ENCODE peak calls at places on chromosomes 2 and 18, in eight cellular contexts. One of them, this sample, is unnamed.
A peak's percentile ranks its signal among the peaks of the same experiment; 100 is the strongest.

GRCh38 chr2:148273158-148273691 is 252.3 kb downstream of the MBD5 start:
- DNase-seq in hippocampal formation: no peak
- DNase-seq in stimulated activated CD8-positive, alpha-beta memory T cell treated with anti-CD3 and anti-CD28 coated beads, Interleukin-12 subunit alpha, Interleukin-12 subunit beta, amount 100 ng/mL, for 4 hours: no peak
- DNase-seq in psoas muscle: no peak
- DNase-seq in AG09319: no peak
- DNase-seq in cerebellar cortex: no peak
- DNase-seq in stimulated activated CD4-positive, alpha-beta T cell treated with anti-CD3 and anti-CD28 coated beads, Interleukin-12 subunit alpha, Interleukin-12 subunit beta, amount 100 ng/mL, for 48 hours: no peak
- DNase-seq in GM18507: no peak
- DNase-seq in this sample: no peak

GRCh38 chr18:23301971-23302370 is 151.1 kb upstream of the RIOK3 start:
- DNase-seq in hippocampal formation: no peak
- DNase-seq in stimulated activated CD8-positive, alpha-beta memory T cell treated with anti-CD3 and anti-CD28 coated beads, Interleukin-12 subunit alpha, Interleukin-12 subunit beta, amount 100 ng/mL, for 4 hours: no peak
- DNase-seq in psoas muscle: no peak
- DNase-seq in AG09319: no peak
- DNase-seq in cerebellar cortex: peak; percentile 69
- DNase-seq in stimulated activated CD4-positive, alpha-beta T cell treated with anti-CD3 and anti-CD28 coated beads, Interleukin-12 subunit alpha, Interleukin-12 subunit beta, amount 100 ng/mL, for 48 hours: no peak
- DNase-seq in GM18507: no peak
- DNase-seq in this sample: no peak

GRCh38 chr2:205892141-205893064 is 193.6 kb downstream of the INO80D start:
- DNase-seq in hippocampal formation: peak; percentile 15
- DNase-seq in stimulated activated CD8-positive, alpha-beta memory T cell treated with anti-CD3 and anti-CD28 coated beads, Interleukin-12 subunit alpha, Interleukin-12 subunit beta, amount 100 ng/mL, for 4 hours: no peak
- DNase-seq in psoas muscle: no peak
- DNase-seq in AG09319: no peak
- DNase-seq in cerebellar cortex: peak; percentile 17
- DNase-seq in stimulated activated CD4-positive, alpha-beta T cell treated with anti-CD3 and anti-CD28 coated beads, Interleukin-12 subunit alpha, Interleukin-12 subunit beta, amount 100 ng/mL, for 48 hours: no peak
- DNase-seq in GM18507: no peak
- DNase-seq in this sample: no peak

GRCh38 chr2:191169456-191170300 is 18.9 kb upstream of the STAT4 start:
- DNase-seq in hippocampal formation: no peak
- DNase-seq in stimulated activated CD8-positive, alpha-beta memory T cell treated with anti-CD3 and anti-CD28 coated beads, Interleukin-12 subunit alpha, Interleukin-12 subunit beta, amount 100 ng/mL, for 4 hours: no peak
- DNase-seq in psoas muscle: no peak
- DNase-seq in AG09319: no peak
- DNase-seq in cerebellar cortex: no peak
- DNase-seq in stimulated activated CD4-positive, alpha-beta T cell treated with anti-CD3 and anti-CD28 coated beads, Interleukin-12 subunit alpha, Interleukin-12 subunit beta, amount 100 ng/mL, for 48 hours: no peak
- DNase-seq in GM18507: no peak
- DNase-seq in this sample: no peak

GRCh38 chr2:12856934-12857660 is 140.4 kb downstream of the TRIB2 start:
- DNase-seq in hippocampal formation: no peak
- DNase-seq in stimulated activated CD8-positive, alpha-beta memory T cell treated with anti-CD3 and anti-CD28 coated beads, Interleukin-12 subunit alpha, Interleukin-12 subunit beta, amount 100 ng/mL, for 4 hours: no peak
- DNase-seq in psoas muscle: no peak
- DNase-seq in AG09319: peak; percentile 20
- DNase-seq in cerebellar cortex: no peak
- DNase-seq in stimulated activated CD4-positive, alpha-beta T cell treated with anti-CD3 and anti-CD28 coated beads, Interleukin-12 subunit alpha, Interleukin-12 subunit beta, amount 100 ng/mL, for 48 hours: no peak
- DNase-seq in GM18507: no peak
- DNase-seq in this sample: no peak

GRCh38 chr2:206521115-206521514 is 77.8 kb downstream of the ADAM23 start:
- DNase-seq in hippocampal formation: no peak
- DNase-seq in stimulated activated CD8-positive, alpha-beta memory T cell treated with anti-CD3 and anti-CD28 coated beads, Interleukin-12 subunit alpha, Interleukin-12 subunit beta, amount 100 ng/mL, for 4 hours: no peak
- DNase-seq in psoas muscle: no peak
- DNase-seq in AG09319: no peak
- DNase-seq in cerebellar cortex: no peak
- DNase-seq in stimulated activated CD4-positive, alpha-beta T cell treated with anti-CD3 and anti-CD28 coated beads, Interleukin-12 subunit alpha, Interleukin-12 subunit beta, amount 100 ng/mL, for 48 hours: no peak
- DNase-seq in GM18507: no peak
- DNase-seq in this sample: no peak

GRCh38 chr2:159946326-159946992 is 116.0 kb downstream of the PLA2R1 start:
- DNase-seq in hippocampal formation: no peak
- DNase-seq in stimulated activated CD8-positive, alpha-beta memory T cell treated with anti-CD3 and anti-CD28 coated beads, Interleukin-12 subunit alpha, Interleukin-12 subunit beta, amount 100 ng/mL, for 4 hours: no peak
- DNase-seq in psoas muscle: no peak
- DNase-seq in AG09319: peak; percentile 79
- DNase-seq in cerebellar cortex: peak; percentile 81
- DNase-seq in stimulated activated CD4-positive, alpha-beta T cell treated with anti-CD3 and anti-CD28 coated beads, Interleukin-12 subunit alpha, Interleukin-12 subunit beta, amount 100 ng/mL, for 48 hours: no peak
- DNase-seq in GM18507: no peak
- DNase-seq in this sample: no peak

GRCh38 chr2:46461716-46462171 is 17.6 kb upstream of the TMEM247 start:
- DNase-seq in hippocampal formation: peak; percentile 16
- DNase-seq in stimulated activated CD8-positive, alpha-beta memory T cell treated with anti-CD3 and anti-CD28 coated beads, Interleukin-12 subunit alpha, Interleukin-12 subunit beta, amount 100 ng/mL, for 4 hours: no peak
- DNase-seq in psoas muscle: no peak
- DNase-seq in AG09319: no peak
- DNase-seq in cerebellar cortex: no peak
- DNase-seq in stimulated activated CD4-positive, alpha-beta T cell treated with anti-CD3 and anti-CD28 coated beads, Interleukin-12 subunit alpha, Interleukin-12 subunit beta, amount 100 ng/mL, for 48 hours: no peak
- DNase-seq in GM18507: peak; percentile 12
- DNase-seq in this sample: no peak

GRCh38 chr18:74489631-74490030 is 6.5 kb upstream of the CNDP2 start:
- DNase-seq in hippocampal formation: no peak
- DNase-seq in stimulated activated CD8-positive, alpha-beta memory T cell treated with anti-CD3 and anti-CD28 coated beads, Interleukin-12 subunit alpha, Interleukin-12 subunit beta, amount 100 ng/mL, for 4 hours: no peak
- DNase-seq in psoas muscle: no peak
- DNase-seq in AG09319: no peak
- DNase-seq in cerebellar cortex: no peak
- DNase-seq in stimulated activated CD4-positive, alpha-beta T cell treated with anti-CD3 and anti-CD28 coated beads, Interleukin-12 subunit alpha, Interleukin-12 subunit beta, amount 100 ng/mL, for 48 hours: no peak
- DNase-seq in GM18507: no peak
- DNase-seq in this sample: no peak

GRCh38 chr2:170817247-170817998 is 736 bp downstream of the GAD1 start:
- DNase-seq in hippocampal formation: no peak
- DNase-seq in stimulated activated CD8-positive, alpha-beta memory T cell treated with anti-CD3 and anti-CD28 coated beads, Interleukin-12 subunit alpha, Interleukin-12 subunit beta, amount 100 ng/mL, for 4 hours: no peak
- DNase-seq in psoas muscle: no peak
- DNase-seq in AG09319: no peak
- DNase-seq in cerebellar cortex: peak; percentile 27
- DNase-seq in stimulated activated CD4-positive, alpha-beta T cell treated with anti-CD3 and anti-CD28 coated beads, Interleukin-12 subunit alpha, Interleukin-12 subunit beta, amount 100 ng/mL, for 48 hours: no peak
- DNase-seq in GM18507: no peak
- DNase-seq in this sample: no peak

GRCh38 chr2:148829618-148830017 is 45.4 kb upstream of the KIF5C start:
- DNase-seq in hippocampal formation: no peak
- DNase-seq in stimulated activated CD8-positive, alpha-beta memory T cell treated with anti-CD3 and anti-CD28 coated beads, Interleukin-12 subunit alpha, Interleukin-12 subunit beta, amount 100 ng/mL, for 4 hours: no peak
- DNase-seq in psoas muscle: no peak
- DNase-seq in AG09319: no peak
- DNase-seq in cerebellar cortex: no peak
- DNase-seq in stimulated activated CD4-positive, alpha-beta T cell treated with anti-CD3 and anti-CD28 coated beads, Interleukin-12 subunit alpha, Interleukin-12 subunit beta, amount 100 ng/mL, for 48 hours: no peak
- DNase-seq in GM18507: no peak
- DNase-seq in this sample: no peak

GRCh38 chr2:108921096-108922030 is 67.7 kb downstream of the EDAR start:
- DNase-seq in hippocampal formation: no peak
- DNase-seq in stimulated activated CD8-positive, alpha-beta memory T cell treated with anti-CD3 and anti-CD28 coated beads, Interleukin-12 subunit alpha, Interleukin-12 subunit beta, amount 100 ng/mL, for 4 hours: no peak
- DNase-seq in psoas muscle: no peak
- DNase-seq in AG09319: no peak
- DNase-seq in cerebellar cortex: no peak
- DNase-seq in stimulated activated CD4-positive, alpha-beta T cell treated with anti-CD3 and anti-CD28 coated beads, Interleukin-12 subunit alpha, Interleukin-12 subunit beta, amount 100 ng/mL, for 48 hours: no peak
- DNase-seq in GM18507: no peak
- DNase-seq in this sample: no peak

GRCh38 chr2:120598416-120598815 is 137.3 kb upstream of the GLI2 start:
- DNase-seq in hippocampal formation: no peak
- DNase-seq in stimulated activated CD8-positive, alpha-beta memory T cell treated with anti-CD3 and anti-CD28 coated beads, Interleukin-12 subunit alpha, Interleukin-12 subunit beta, amount 100 ng/mL, for 4 hours: no peak
- DNase-seq in psoas muscle: peak; percentile 42
- DNase-seq in AG09319: no peak
- DNase-seq in cerebellar cortex: no peak
- DNase-seq in stimulated activated CD4-positive, alpha-beta T cell treated with anti-CD3 and anti-CD28 coated beads, Interleukin-12 subunit alpha, Interleukin-12 subunit beta, amount 100 ng/mL, for 48 hours: no peak
- DNase-seq in GM18507: no peak
- DNase-seq in this sample: no peak

GRCh38 chr2:105842555-105842954 is 97.8 kb downstream of the NCK2 start:
- DNase-seq in hippocampal formation: no peak
- DNase-seq in stimulated activated CD8-positive, alpha-beta memory T cell treated with anti-CD3 and anti-CD28 coated beads, Interleukin-12 subunit alpha, Interleukin-12 subunit beta, amount 100 ng/mL, for 4 hours: no peak
- DNase-seq in psoas muscle: no peak
- DNase-seq in AG09319: no peak
- DNase-seq in cerebellar cortex: no peak
- DNase-seq in stimulated activated CD4-positive, alpha-beta T cell treated with anti-CD3 and anti-CD28 coated beads, Interleukin-12 subunit alpha, Interleukin-12 subunit beta, amount 100 ng/mL, for 48 hours: no peak
- DNase-seq in GM18507: no peak
- DNase-seq in this sample: no peak

GRCh38 chr2:52260904-52261303 is 1229.0 kb upstream of the NRXN1 start:
- DNase-seq in hippocampal formation: no peak
- DNase-seq in stimulated activated CD8-positive, alpha-beta memory T cell treated with anti-CD3 and anti-CD28 coated beads, Interleukin-12 subunit alpha, Interleukin-12 subunit beta, amount 100 ng/mL, for 4 hours: no peak
- DNase-seq in psoas muscle: no peak
- DNase-seq in AG09319: no peak
- DNase-seq in cerebellar cortex: no peak
- DNase-seq in stimulated activated CD4-positive, alpha-beta T cell treated with anti-CD3 and anti-CD28 coated beads, Interleukin-12 subunit alpha, Interleukin-12 subunit beta, amount 100 ng/mL, for 48 hours: no peak
- DNase-seq in GM18507: no peak
- DNase-seq in this sample: no peak

GRCh38 chr18:13235326-13235937 is 16.9 kb downstream of the LDLRAD4 start:
- DNase-seq in hippocampal formation: no peak
- DNase-seq in stimulated activated CD8-positive, alpha-beta memory T cell treated with anti-CD3 and anti-CD28 coated beads, Interleukin-12 subunit alpha, Interleukin-12 subunit beta, amount 100 ng/mL, for 4 hours: no peak
- DNase-seq in psoas muscle: no peak
- DNase-seq in AG09319: no peak
- DNase-seq in cerebellar cortex: no peak
- DNase-seq in stimulated activated CD4-positive, alpha-beta T cell treated with anti-CD3 and anti-CD28 coated beads, Interleukin-12 subunit alpha, Interleukin-12 subunit beta, amount 100 ng/mL, for 48 hours: no peak
- DNase-seq in GM18507: no peak
- DNase-seq in this sample: no peak

GRCh38 chr18:50194623-50195532 is at the start of gene MYO5B:
- DNase-seq in hippocampal formation: no peak
- DNase-seq in stimulated activated CD8-positive, alpha-beta memory T cell treated with anti-CD3 and anti-CD28 coated beads, Interleukin-12 subunit alpha, Interleukin-12 subunit beta, amount 100 ng/mL, for 4 hours: peak; percentile 21
- DNase-seq in psoas muscle: peak; percentile 56
- DNase-seq in AG09319: no peak
- DNase-seq in cerebellar cortex: no peak
- DNase-seq in stimulated activated CD4-positive, alpha-beta T cell treated with anti-CD3 and anti-CD28 coated beads, Interleukin-12 subunit alpha, Interleukin-12 subunit beta, amount 100 ng/mL, for 48 hours: peak; percentile 25
- DNase-seq in GM18507: peak; percentile 54
- DNase-seq in this sample: peak; percentile 12

GRCh38 chr2:19114754-19115231 is 243.6 kb downstream of the OSR1 start:
- DNase-seq in hippocampal formation: no peak
- DNase-seq in stimulated activated CD8-positive, alpha-beta memory T cell treated with anti-CD3 and anti-CD28 coated beads, Interleukin-12 subunit alpha, Interleukin-12 subunit beta, amount 100 ng/mL, for 4 hours: no peak
- DNase-seq in psoas muscle: no peak
- DNase-seq in AG09319: no peak
- DNase-seq in cerebellar cortex: peak; percentile 91
- DNase-seq in stimulated activated CD4-positive, alpha-beta T cell treated with anti-CD3 and anti-CD28 coated beads, Interleukin-12 subunit alpha, Interleukin-12 subunit beta, amount 100 ng/mL, for 48 hours: no peak
- DNase-seq in GM18507: no peak
- DNase-seq in this sample: no peak